ENCODE peak calls at places on chromosomes 4 and X, in eight cellular contexts. C is T-cell, L is HTR-8/SVneo, J is AG09319, R is islet precursor cell, Q is H9, Z is AG20443, U is fibroblast of the aortic adventitia. Y is an unnamed sample.

GRCh38 chr4:8724436-8725070 is 132.0 kb downstream of the CPZ start:
- DNase-seq in C (no peak), L (no peak), J (no peak), R (no peak), Q (peak), Z (no peak), U (no peak), Y (no peak)

GRCh38 chrX:136867096-136867491 is 13.4 kb downstream of the RBMX start:
- DNase-seq in C (no peak), L (no peak), J (no peak), R (no peak), Q (no peak), Z (no peak), U (peak), Y (no peak)

GRCh38 chr4:41693629-41694028 is 54.9 kb downstream of the PHOX2B start:
- DNase-seq in C (no peak), L (peak), J (peak), R (no peak), Q (no peak), Z (no peak), U (peak), Y (peak)

GRCh38 chr4:185958094-185958493 is 110.9 kb upstream of the TLR3 start:
- DNase-seq in C (no peak), L (no peak), J (no peak), R (no peak), Q (no peak), Z (no peak), U (no peak), Y (no peak)

GRCh38 chrX:9357500-9358139 is 107.2 kb upstream of the TBL1X start:
- DNase-seq in C (no peak), L (no peak), J (no peak), R (no peak), Q (no peak), Z (no peak), U (no peak), Y (no peak)

GRCh38 chr4:163071308-163071707 is 95.4 kb downstream of the NAF1 start:
- DNase-seq in C (no peak), L (no peak), J (no peak), R (no peak), Q (no peak), Z (peak), U (no peak), Y (no peak)

GRCh38 chr4:184358521-184359232 is 115.7 kb downstream of the IRF2 start:
- DNase-seq in C (no peak), L (no peak), J (no peak), R (no peak), Q (peak), Z (no peak), U (no peak), Y (no peak)

GRCh38 chr4:46258436-46258835 is 131.5 kb downstream of the GABRA2 start:
- DNase-seq in C (no peak), L (no peak), J (no peak), R (no peak), Q (no peak), Z (no peak), U (no peak), Y (no peak)

GRCh38 chrX:77628294-77629025 is 157.6 kb downstream of the ATRX start:
- DNase-seq in C (no peak), L (no peak), J (no peak), R (no peak), Q (no peak), Z (no peak), U (peak), Y (peak)

GRCh38 chr4:8796096-8796495 is 75.5 kb downstream of the HMX1 start:
- DNase-seq in C (no peak), L (no peak), J (no peak), R (no peak), Q (no peak), Z (no peak), U (no peak), Y (no peak)

GRCh38 chrX:24874604-24875247 is 141.0 kb downstream of the ARX start:
- DNase-seq in C (no peak), L (no peak), J (no peak), R (peak), Q (peak), Z (no peak), U (no peak), Y (no peak)

GRCh38 chrX:115642895-115643530 is 82.0 kb downstream of the PLS3 start:
- DNase-seq in C (no peak), L (peak), J (peak), R (no peak), Q (no peak), Z (peak), U (peak), Y (peak)

GRCh38 chr4:90215286-90215685 is 88.1 kb downstream of the CCSER1 start:
- DNase-seq in C (no peak), L (no peak), J (no peak), R (no peak), Q (no peak), Z (no peak), U (no peak), Y (no peak)

GRCh38 chr4:87973283-87974169 is 2.0 kb upstream of the SPP1 start:
- DNase-seq in C (no peak), L (no peak), J (peak), R (peak), Q (peak), Z (peak), U (peak), Y (peak)

GRCh38 chrX:34716322-34716721 is 59.2 kb upstream of the TMEM47 start:
- DNase-seq in C (no peak), L (no peak), J (no peak), R (no peak), Q (no peak), Z (peak), U (peak), Y (peak)

GRCh38 chr4:74603186-74603585 is 158.2 kb downstream of the AREG start:
- DNase-seq in C (no peak), L (no peak), J (no peak), R (no peak), Q (no peak), Z (no peak), U (no peak), Y (no peak)

GRCh38 chrX:15299945-15300851 is 15.2 kb downstream of the ASB11 start:
- DNase-seq in C (no peak), L (peak), J (no peak), R (no peak), Q (no peak), Z (peak), U (peak), Y (peak)

GRCh38 chr4:167897116-167897515 is 195.2 kb upstream of the ANXA10 start:
- DNase-seq in C (no peak), L (peak), J (peak), R (peak), Q (peak), Z (no peak), U (peak), Y (peak)

GRCh38 chr4:173765731-173766130 is 235.7 kb upstream of the HAND2 start:
- DNase-seq in C (no peak), L (no peak), J (no peak), R (no peak), Q (no peak), Z (no peak), U (no peak), Y (no peak)

GRCh38 chr4:8656185-8656517 is 63.6 kb downstream of the CPZ start:
- DNase-seq in C (no peak), L (no peak), J (no peak), R (peak), Q (peak), Z (no peak), U (no peak), Y (no peak)

GRCh38 chrX:107729558-107730297 is 45.9 kb downstream of the TSC22D3 start:
- DNase-seq in C (no peak), L (no peak), J (no peak), R (peak), Q (peak), Z (no peak), U (no peak), Y (peak)

GRCh38 chrX:16666541-16666940 is 16.6 kb downstream of the S100G start:
- DNase-seq in C (no peak), L (no peak), J (no peak), R (peak), Q (no peak), Z (peak), U (peak), Y (no peak)

GRCh38 chrX:129932137-129932791 is 26.3 kb downstream of the UTP14A start:
- DNase-seq in C (peak), L (peak), J (peak), R (peak), Q (peak), Z (peak), U (peak), Y (peak)

GRCh38 chrX:623599-624323 is 6.8 kb upstream of the SHOX start:
- DNase-seq in C (no peak), L (no peak), J (no peak), R (peak), Q (peak), Z (no peak), U (no peak), Y (no peak)

GRCh38 chr4:179509489-179509888 is 2067.3 kb upstream of the AGA start:
- DNase-seq in C (no peak), L (no peak), J (no peak), R (no peak), Q (no peak), Z (no peak), U (no peak), Y (no peak)

GRCh38 chr4:126961661-126962060 is 671.1 kb upstream of the INTU start:
- DNase-seq in C (no peak), L (no peak), J (no peak), R (no peak), Q (no peak), Z (no peak), U (no peak), Y (no peak)

GRCh38 chrX:16100673-16101072 is 22.7 kb upstream of the GRPR start:
- DNase-seq in C (no peak), L (no peak), J (no peak), R (peak), Q (no peak), Z (no peak), U (no peak), Y (no peak)

GRCh38 chrX:123878177-123878576 is 18.3 kb downstream of the XIAP start:
- DNase-seq in C (no peak), L (no peak), J (no peak), R (no peak), Q (no peak), Z (no peak), U (peak), Y (peak)

GRCh38 chr4:55795342-55795741 is 24.2 kb upstream of the EXOC1L start:
- DNase-seq in C (no peak), L (no peak), J (no peak), R (no peak), Q (no peak), Z (no peak), U (no peak), Y (no peak)